ENCODE peak calls at places on chromosomes 7 and 10, in five cellular contexts. I is Caco-2, E is neural progenitor cell, S is BE2C, V is stomach. A is an unnamed sample. For H3K4me1, the result is how much of the 10 kb centered on the place peaks cover.

GRCh38 chr7:47948096-47948790 is at the start of gene PKD1L1:
- DNase-seq in I (no peak), E (no peak), S (no peak), V (no peak), A (no peak)

GRCh38 chr10:82361317-82361716 is 486.3 kb downstream of the NRG3 start:
- DNase-seq in I (no peak), V (no peak), S (no peak), E (no peak), A (no peak)

GRCh38 chr7:106126170-106126938 is 14.2 kb upstream of the SYPL1 start:
- DNase-seq in S (peak), V (peak), E (no peak), I (no peak), A (no peak)

GRCh38 chr7:38858281-38858884 is 50.6 kb downstream of the VPS41 start:
- DNase-seq in I (no peak), E (no peak), V (no peak), S (no peak), A (no peak)

GRCh38 chr10:79927111-79927828 is 21.6 kb downstream of the SFTPD start:
- DNase-seq in S (no peak), V (peak), I (no peak), E (no peak), A (no peak)

GRCh38 chr7:24842449-24843241 is 85.4 kb upstream of the GSDME start:
- DNase-seq in V (no peak), E (peak), S (peak), I (no peak), A (no peak)

GRCh38 chr10:125473138-125473793 is 209.7 kb downstream of the TEX36 start:
- DNase-seq in V (no peak), I (no peak), E (no peak), S (no peak), A (no peak)

GRCh38 chr7:4641667-4642467 is 40.2 kb upstream of the FOXK1 start:
- DNase-seq in I (peak), E (peak), S (peak), V (peak), A (peak)

GRCh38 chr10:13351340-13351915 is 3.3 kb upstream of the SEPHS1 start:
- DNase-seq in V (no peak), E (peak), I (no peak), S (no peak), A (no peak)

GRCh38 chr10:132579027-132579859 is 41.7 kb downstream of the INPP5A start:
- DNase-seq in E (no peak), V (no peak), S (no peak), I (no peak), A (no peak)
- H3K4me3 ChIP-seq in E (no peak), V (no peak), S (no peak), I (no peak), A (no peak)

GRCh38 chr10:69343905-69344304 is 65.6 kb downstream of the HK1 start:
- DNase-seq in E (no peak), I (no peak), V (no peak), S (no peak), A (no peak)
- H3K4me1 ChIP-seq in E (under half), I (under half), V (half or more), S (under half), A (under half)

GRCh38 chr10:72952189-72952900 is 2.3 kb downstream of the PLA2G12B start:
- DNase-seq in I (no peak), E (no peak), V (no peak), S (no peak), A (no peak)
- H3K4me3 ChIP-seq in I (peak), E (no peak), V (no peak), S (no peak), A (no peak)

GRCh38 chr7:104978460-104978859 is 35.5 kb upstream of the KMT2E start:
- DNase-seq in S (no peak), E (no peak), I (no peak), V (no peak), A (peak)

GRCh38 chr7:104980440-104980839 is 33.6 kb upstream of the KMT2E start:
- DNase-seq in S (no peak), I (no peak), E (no peak), V (no peak), A (no peak)

GRCh38 chr7:104979167-104979841 is 34.7 kb upstream of the KMT2E start:
- DNase-seq in V (no peak), I (no peak), S (peak), E (peak), A (peak)

GRCh38 chr7:104973909-104974415 is 40.0 kb upstream of the KMT2E start:
- DNase-seq in V (no peak), I (no peak), E (no peak), S (no peak), A (no peak)

GRCh38 chr7:104976966-104977636 is 36.9 kb upstream of the KMT2E start:
- DNase-seq in S (no peak), I (no peak), V (no peak), E (no peak), A (no peak)
- H3K4me1 ChIP-seq in S (under half), I (under half), V (half or more), E (under half), A (under half)

DNA sequence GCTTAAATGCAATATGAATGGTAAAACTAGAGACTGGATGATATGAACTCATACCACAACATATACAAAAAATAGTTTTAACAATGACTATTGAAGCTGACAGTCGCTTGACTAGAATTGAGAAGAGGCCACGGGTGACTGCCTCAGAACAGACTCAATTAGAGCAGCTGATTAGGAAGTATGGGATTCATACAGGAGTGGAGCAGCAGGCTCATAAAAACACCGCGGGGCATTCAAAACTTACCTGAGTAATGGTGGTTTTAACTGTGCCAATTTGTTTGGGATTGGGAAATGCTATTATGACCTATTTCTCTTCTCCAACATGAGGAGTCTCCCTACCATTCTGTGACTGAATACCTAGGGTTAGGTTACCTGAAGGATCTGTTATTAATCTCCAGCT is 2.1 kb downstream of the CADPS2 start:
- DNase-seq in V (no peak), S (no peak), E (peak), I (no peak), A (peak)
- H3K4me3 ChIP-seq in V (peak), S (no peak), E (peak), I (no peak), A (peak)

GRCh38 chr10:45460235-45460878 is 86.3 kb downstream of the ALOX5 start:
- DNase-seq in E (no peak), S (no peak), V (no peak), I (no peak), A (no peak)
- H3K4me1 ChIP-seq in E (under half), S (under half), V (under half), I (under half), A (under half)

GRCh38 chr7:80921130-80921529 is 2.3 kb upstream of the SEMA3C start:
- DNase-seq in V (no peak), E (no peak), S (no peak), I (peak), A (peak)

GRCh38 chr7:80922254-80923049 is 3.6 kb upstream of the SEMA3C start:
- DNase-seq in V (peak), E (no peak), S (no peak), I (peak), A (peak)

GRCh38 chr7:80918406-80918805 is 445 bp downstream of the SEMA3C start:
- DNase-seq in E (peak), I (peak), V (no peak), S (no peak), A (peak)

GRCh38 chr7:80918909-80919721 is at the start of gene SEMA3C:
- DNase-seq in V (peak), S (peak), I (peak), E (peak), A (peak)

DNA sequence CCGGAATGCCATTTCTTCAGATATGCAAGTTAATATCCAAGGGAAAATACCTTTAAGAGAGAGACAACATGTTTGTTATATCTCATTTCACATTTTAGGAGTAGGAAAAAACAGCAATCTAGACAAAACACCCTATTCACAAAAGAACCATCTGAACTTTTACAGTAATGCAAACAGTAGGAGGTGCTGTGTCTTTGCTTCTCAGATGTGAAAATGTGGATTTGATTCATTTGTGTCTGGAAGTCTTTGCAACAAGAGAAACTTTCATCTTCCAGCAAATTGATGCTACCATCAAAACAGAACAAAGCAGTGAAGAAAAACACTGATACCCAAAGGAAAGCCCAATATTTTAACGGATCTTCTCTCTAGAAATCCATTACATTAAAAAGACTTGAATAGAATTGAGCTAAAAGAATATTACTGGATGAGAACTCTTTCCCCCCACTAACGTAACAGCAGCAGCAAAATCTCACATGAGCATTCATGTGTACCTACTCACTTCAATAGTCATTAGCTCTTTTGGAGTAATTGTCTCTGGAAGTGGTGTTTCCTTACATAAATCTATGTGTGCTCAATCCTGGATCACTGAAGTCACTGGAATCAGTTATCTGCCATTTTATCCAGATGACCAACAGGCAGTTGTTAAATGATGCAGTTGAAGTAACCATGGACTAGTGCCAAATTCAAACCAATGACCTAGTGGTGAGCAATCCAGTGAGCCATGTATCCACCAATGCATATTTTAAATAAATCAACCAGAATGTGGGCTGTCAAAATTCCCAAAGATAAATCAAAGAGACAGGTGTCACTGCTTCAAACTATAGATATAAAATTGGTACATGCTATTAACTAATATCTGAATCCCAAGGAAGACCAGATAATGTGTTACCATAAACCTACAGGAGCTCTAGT is 1.8 kb downstream of the SEMA3C start:
- DNase-seq in S (no peak), I (no peak), V (no peak), E (no peak), A (no peak)
- H3K4me3 ChIP-seq in S (peak), I (peak), V (peak), E (no peak), A (no peak)

DNA sequence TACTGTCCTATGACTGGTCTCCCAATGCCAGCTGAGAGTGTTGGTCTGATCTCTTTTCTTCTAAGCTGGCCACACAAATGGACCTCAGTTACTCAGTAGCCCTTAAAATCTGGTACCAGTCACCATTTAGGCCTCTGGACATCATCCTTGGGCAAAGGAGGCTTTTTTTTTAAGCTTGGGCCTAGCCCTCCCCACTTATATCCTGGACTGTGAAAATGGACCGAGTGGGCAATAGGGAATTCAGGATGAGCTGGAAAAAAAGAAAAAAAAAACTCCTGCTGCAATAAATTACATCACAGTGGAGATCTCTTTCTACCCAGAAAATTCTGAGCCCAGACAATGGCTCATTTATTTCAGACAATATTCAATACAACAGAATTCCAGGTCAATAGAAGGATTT is 68.4 kb downstream of the PARP12 start:
- DNase-seq in S (no peak), V (no peak), I (no peak), E (no peak), A (no peak)
- H3K4me1 ChIP-seq in S (under half), V (under half), I (under half), E (under half), A (under half)

A was measured in prostate gland.